ENCODE peak calls at places on chromosomes 6 and 20, in nine cellular contexts. A, E, G, R, V, N, Q, W and T are unnamed samples.

GRCh38 chr6:155646443-155646842 is 190.8 kb upstream of the NOX3 start:
- DNase-seq in Q (no peak), N (no peak), W (no peak), A (no peak), G (peak), V (no peak), E (no peak), R (no peak), T (no peak)

GRCh38 chr6:13496508-13497180 is 9.2 kb upstream of the GFOD1 start:
- DNase-seq in W (no peak), A (no peak), R (no peak), V (no peak), G (peak), E (no peak), N (peak), Q (no peak), T (no peak)

GRCh38 chr20:52015155-52015554 is 176.4 kb downstream of the ZFP64 start:
- DNase-seq in A (no peak), G (no peak), V (no peak), Q (no peak), E (no peak), R (no peak), W (no peak), N (no peak), T (no peak)

GRCh38 chr6:163151212-163151611 is 263.3 kb upstream of the QKI start:
- DNase-seq in Q (no peak), N (no peak), G (no peak), V (no peak), A (no peak), R (no peak), W (no peak), E (no peak), T (no peak)

GRCh38 chr6:397056-397455 is 5.5 kb downstream of the IRF4 start:
- DNase-seq in E (no peak), R (no peak), Q (no peak), N (no peak), G (no peak), W (no peak), A (no peak), V (no peak), T (no peak)

GRCh38 chr6:34358389-34358906 is 34.0 kb downstream of the NUDT3 start:
- DNase-seq in G (peak), E (peak), N (peak), A (no peak), R (no peak), W (peak), Q (peak), V (no peak), T (no peak)

GRCh38 chr20:50191065-50191565 is 485 bp downstream of the CEBPB start:
- DNase-seq in W (peak), G (peak), N (no peak), A (peak), E (peak), V (peak), Q (peak), R (peak), T (no peak)

GRCh38 chr20:18272451-18272850 is 15.9 kb upstream of the ZNF133 start:
- DNase-seq in Q (peak), A (no peak), W (no peak), V (no peak), N (peak), E (no peak), G (peak), R (no peak), T (no peak)

GRCh38 chr20:41249371-41249770 is 68.2 kb downstream of the ZHX3 start:
- DNase-seq in E (peak), W (no peak), N (peak), A (peak), G (peak), V (peak), Q (peak), R (no peak), T (peak)

GRCh38 chr6:117506180-117506835 is 23.8 kb downstream of the DCBLD1 start:
- DNase-seq in A (no peak), V (no peak), W (no peak), Q (no peak), E (no peak), R (no peak), G (peak), N (peak), T (no peak)

GRCh38 chr6:107629545-107630147 is 139.7 kb downstream of the SOBP start:
- DNase-seq in E (no peak), A (no peak), V (no peak), Q (no peak), W (peak), R (no peak), G (no peak), N (no peak), T (no peak)

GRCh38 chr6:21610376-21610775 is 16.8 kb downstream of the SOX4 start:
- DNase-seq in G (no peak), N (no peak), E (no peak), R (no peak), A (no peak), Q (no peak), V (no peak), W (no peak), T (no peak)